ENCODE peak calls at places on chromosomes 1 and 21, in five cellular contexts. L, P, D, Y and Q are unnamed samples.

GRCh38 chr21:33261635-33262034 is 4.5 kb upstream of the IL10RB start:
- DNase-seq in L (no peak), D (no peak), P (no peak), Y (no peak), Q (no peak)

GRCh38 chr1:243910612-243911011 is 60.6 kb upstream of the AKT3 start:
- DNase-seq in Y (no peak), D (no peak), P (no peak), L (no peak), Q (no peak)

GRCh38 chr1:101781437-101781836 is 215.3 kb downstream of the OLFM3 start:
- DNase-seq in Y (no peak), D (no peak), P (no peak), L (no peak), Q (no peak)

GRCh38 chr1:199774433-199775089 is 252.9 kb upstream of the NR5A2 start:
- DNase-seq in D (peak), L (peak), P (no peak), Y (no peak), Q (no peak)

GRCh38 chr1:68233202-68233601 is 879 bp upstream of the WLS start:
- DNase-seq in P (no peak), Y (no peak), L (no peak), D (no peak), Q (no peak)

GRCh38 chr1:76419603-76420002 is 345.1 kb downstream of the ST6GALNAC3 start:
- DNase-seq in D (no peak), P (no peak), L (no peak), Y (no peak), Q (no peak)

GRCh38 chr1:107626075-107626796 is 338.7 kb downstream of the VAV3 start:
- DNase-seq in L (no peak), P (no peak), D (no peak), Y (no peak), Q (no peak)

GRCh38 chr1:21621761-21622436 is 47.3 kb downstream of the RAP1GAP start:
- DNase-seq in P (no peak), Y (no peak), D (no peak), L (no peak), Q (no peak)

GRCh38 chr21:20739421-20739820 is 258.8 kb upstream of the NCAM2 start:
- DNase-seq in P (no peak), Y (no peak), L (no peak), D (no peak), Q (no peak)

GRCh38 chr1:17438977-17439249 is 564 bp downstream of the RCC2 start:
- DNase-seq in L (no peak), P (no peak), Y (no peak), D (no peak), Q (peak)

GRCh38 chr1:111720977-111721670 is 18.1 kb downstream of the INKA2 start:
- DNase-seq in L (no peak), D (no peak), P (no peak), Y (no peak), Q (no peak)

GRCh38 chr1:26478988-26479387 is 6.7 kb downstream of the HMGN2 start:
- DNase-seq in Y (no peak), D (no peak), L (no peak), P (no peak), Q (no peak)

GRCh38 chr1:26476958-26477357 is 4.7 kb downstream of the HMGN2 start:
- DNase-seq in Y (no peak), P (no peak), L (no peak), D (no peak), Q (no peak)

GRCh38 chr1:26475989-26476388 is 3.7 kb downstream of the HMGN2 start:
- DNase-seq in D (no peak), P (no peak), L (no peak), Y (no peak), Q (no peak)

GRCh38 chr1:26478159-26478558 is 5.9 kb downstream of the HMGN2 start:
- DNase-seq in Y (no peak), L (no peak), P (no peak), D (no peak), Q (no peak)

DNA sequence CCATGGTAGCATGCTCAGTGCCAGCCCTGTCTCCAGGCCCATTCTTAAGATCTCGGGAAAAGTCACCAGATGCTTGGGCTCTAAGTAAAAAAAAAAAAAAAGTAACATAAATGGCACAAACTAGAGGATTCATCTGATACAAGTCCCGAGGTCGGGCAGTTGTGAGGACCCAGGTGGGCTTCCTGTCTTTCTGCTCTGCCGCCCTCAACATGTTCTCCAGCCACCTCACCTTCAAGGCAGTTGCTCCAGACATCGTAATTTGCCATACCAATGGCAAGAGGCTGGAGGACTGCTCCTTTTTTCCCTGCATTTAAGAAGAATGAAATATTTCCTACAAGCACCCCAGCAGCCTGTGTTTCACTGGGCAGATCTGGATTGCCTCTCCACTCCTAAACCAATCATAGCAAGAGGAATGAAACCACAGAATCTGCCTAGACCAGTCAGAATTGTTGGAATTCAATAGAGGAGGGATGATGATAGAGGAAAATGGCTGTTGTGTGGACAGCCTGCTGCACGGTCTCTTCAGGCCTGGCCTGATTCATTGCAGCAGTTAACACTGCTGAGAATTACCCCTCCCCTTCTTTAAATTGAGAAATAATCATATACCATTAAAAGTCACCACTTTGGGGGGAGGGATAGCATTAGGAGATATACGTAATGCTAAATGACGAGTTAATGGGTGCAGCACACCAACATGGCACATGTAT is 5.4 kb downstream of the HMGN2 start:
- DNase-seq in Y (no peak), L (no peak), D (no peak), P (no peak), Q (no peak)
- TF ChIP-seq POLR2A in Y (no peak), L (no peak), D (no peak), P (no peak), Q (no peak)

DNA sequence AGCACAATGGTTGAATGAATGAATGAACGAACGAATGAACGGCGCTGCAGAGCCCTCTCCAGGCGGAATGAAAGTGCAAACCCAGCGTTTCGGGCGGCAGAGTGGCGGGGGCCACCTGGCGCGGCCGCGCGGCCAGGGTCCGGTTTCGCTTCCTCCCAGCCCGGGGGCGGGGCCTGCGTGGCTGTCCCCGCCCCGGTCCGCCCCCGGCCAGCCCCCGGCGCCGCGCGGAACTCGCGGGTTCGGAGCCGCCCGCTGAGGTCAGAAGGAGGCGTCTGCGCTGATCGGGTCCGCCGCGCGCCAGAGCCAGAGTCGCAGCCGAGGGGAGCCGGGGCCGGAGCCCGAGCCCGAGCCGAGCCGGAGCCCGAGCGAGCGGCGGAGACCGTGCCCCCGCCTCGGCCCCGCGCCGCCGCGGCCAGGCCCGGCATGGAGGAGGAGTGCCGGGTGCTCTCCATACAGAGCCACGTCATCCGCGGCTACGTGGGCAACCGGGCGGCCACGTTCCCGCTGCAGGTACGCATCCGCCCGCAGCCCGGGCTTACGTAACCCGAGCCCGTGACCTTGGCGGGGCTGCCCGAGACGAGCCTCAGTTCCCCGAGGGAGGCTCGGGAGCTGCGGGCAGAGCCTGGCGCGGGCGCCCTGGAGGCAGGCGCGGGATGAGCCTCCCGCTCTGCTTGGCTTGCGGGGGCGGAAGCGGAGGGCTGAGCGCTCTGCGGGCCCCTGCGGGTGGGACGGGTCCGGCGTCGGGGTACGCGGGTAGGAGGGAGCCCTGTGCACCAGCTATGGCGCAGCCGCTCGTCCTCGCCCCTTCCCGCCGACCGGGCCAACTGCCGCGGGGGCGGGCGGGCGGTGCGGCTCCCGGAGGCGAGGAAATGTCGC is at the start of gene PDXK:
- DNase-seq in Y (peak), P (peak), D (peak), L (peak), Q (peak)
- TF ChIP-seq POLR2A in Y (peak), P (peak), D (peak), L (peak), Q (no peak)

GRCh38 chr1:89633103-89633744 is at the start of gene LRRC8C:
- DNase-seq in Y (peak), D (peak), P (peak), L (no peak), Q (peak)

GRCh38 chr1:89633745-89634625 is 1.1 kb downstream of the LRRC8C start:
- DNase-seq in Y (no peak), D (peak), P (no peak), L (peak), Q (peak)

GRCh38 chr1:89637496-89637895 is 4.6 kb downstream of the LRRC8C start:
- DNase-seq in D (no peak), L (no peak), Y (no peak), P (no peak), Q (no peak)

GRCh38 chr1:89632213-89633102 is 462 bp upstream of the LRRC8C start:
- DNase-seq in D (peak), P (peak), Y (peak), L (peak), Q (peak)

GRCh38 chr1:89635825-89636815 is 3.2 kb downstream of the LRRC8C start:
- DNase-seq in D (peak), Y (no peak), P (no peak), L (peak), Q (no peak)
- TF ChIP-seq POLR2A in D (no peak), Y (no peak), P (no peak), L (peak), Q (no peak)

GRCh38 chr1:89170171-89171066 is 5.4 kb downstream of the GBP7 start:
- DNase-seq in P (no peak), Y (no peak), D (no peak), L (no peak), Q (no peak)

GRCh38 chr1:89167590-89168215 is 8.1 kb downstream of the GBP7 start:
- DNase-seq in D (no peak), P (no peak), L (no peak), Y (no peak), Q (no peak)

GRCh38 chr1:89172468-89173143 is 3.2 kb downstream of the GBP7 start:
- DNase-seq in L (no peak), Y (no peak), P (no peak), D (no peak), Q (no peak)

GRCh38 chr1:89169166-89169565 is 6.6 kb downstream of the GBP7 start:
- DNase-seq in L (no peak), Y (no peak), P (no peak), D (no peak), Q (no peak)

GRCh38 chr1:89171067-89171438 is 4.8 kb downstream of the GBP7 start:
- DNase-seq in D (no peak), P (no peak), L (no peak), Y (no peak), Q (no peak)
- TF ChIP-seq POLR2A in D (no peak), P (no peak), L (no peak), Y (no peak), Q (no peak)

DNA sequence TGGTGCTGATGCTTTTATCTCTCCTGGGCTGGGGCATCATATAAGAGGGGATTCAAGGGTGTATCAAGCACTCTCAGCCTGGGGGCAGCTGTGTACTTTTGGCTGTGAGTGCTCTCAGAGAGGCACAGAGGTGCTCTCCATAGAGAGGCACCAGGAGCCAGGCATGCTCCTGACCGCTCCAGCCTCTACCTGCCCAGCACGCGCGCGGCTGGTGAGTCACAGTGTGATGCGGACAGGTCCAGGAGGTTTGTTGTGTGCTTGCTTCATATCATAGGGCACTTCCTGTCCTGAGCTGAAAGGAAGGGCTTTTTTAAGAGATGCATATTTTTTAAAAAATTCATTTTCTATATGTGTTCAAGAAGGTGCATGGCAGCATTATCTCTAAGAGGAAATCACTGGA is 93.6 kb upstream of the BCAR3 start:
- DNase-seq in P (peak), L (no peak), Y (no peak), D (peak), Q (no peak)
- TF ChIP-seq POLR2A in P (no peak), L (no peak), Y (no peak), D (no peak), Q (no peak)

DNA sequence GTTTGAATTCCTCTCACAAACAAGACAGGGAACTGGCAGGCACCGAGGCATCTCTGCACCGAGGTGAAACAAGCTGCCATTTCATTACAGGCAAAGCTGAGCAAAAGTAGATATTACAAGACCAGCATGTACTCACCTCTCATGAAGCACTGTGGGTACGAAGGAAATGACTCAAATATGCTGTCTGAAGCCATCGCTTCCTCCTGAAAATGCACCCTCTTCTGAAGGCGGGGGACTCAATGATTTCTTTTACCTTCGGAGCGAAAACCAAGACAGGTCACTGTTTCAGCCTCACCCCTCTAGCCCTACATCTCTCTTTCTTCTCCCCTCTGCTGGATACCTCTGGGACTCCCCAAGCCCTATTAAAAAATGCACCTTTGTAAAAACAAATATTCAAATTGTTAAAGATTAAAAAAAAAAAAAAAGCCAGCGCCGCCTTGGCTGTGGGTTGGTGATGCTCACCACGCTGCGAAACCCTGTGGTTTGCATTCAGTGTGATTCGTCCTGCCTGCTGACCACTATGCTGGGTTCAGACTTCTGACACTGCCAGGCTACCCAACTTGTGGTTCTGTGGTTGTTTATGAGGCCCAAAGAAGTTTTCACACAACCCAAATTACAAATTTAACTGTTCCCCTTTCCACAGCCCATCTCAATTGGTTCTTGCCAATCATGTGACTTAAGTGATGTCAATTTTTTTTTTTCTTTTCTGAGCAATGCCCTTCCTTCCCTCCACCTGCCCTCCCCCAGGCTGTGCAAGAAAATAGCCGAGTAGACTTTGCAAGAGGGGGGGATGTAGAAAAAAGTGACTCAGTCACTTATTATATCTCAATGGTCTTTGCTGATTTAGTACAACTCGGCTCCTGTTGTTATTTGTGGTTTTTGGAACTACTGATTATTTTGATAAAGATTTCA is at the start of gene RUNX1:
- DNase-seq in Y (no peak), D (no peak), P (no peak), L (peak), Q (peak)
- TF ChIP-seq POLR2A in Y (no peak), D (no peak), P (no peak), L (no peak), Q (peak)

GRCh38 chr1:228059536-228060457 is 22.7 kb upstream of the ARF1 start:
- DNase-seq in D (peak), Y (peak), P (peak), L (peak), Q (peak)
- TF ChIP-seq POLR2A in D (peak), Y (no peak), P (no peak), L (no peak), Q (no peak)

GRCh38 chr1:219174672-219175564 is 1.2 kb downstream of the LYPLAL1 start:
- DNase-seq in P (no peak), Y (no peak), D (no peak), L (peak), Q (no peak)

GRCh38 chr1:219176168-219176567 is 2.5 kb downstream of the LYPLAL1 start:
- DNase-seq in P (no peak), L (no peak), Y (no peak), D (no peak), Q (no peak)

GRCh38 chr1:219172821-219173220 is 857 bp upstream of the LYPLAL1 start:
- DNase-seq in D (no peak), Y (no peak), L (no peak), P (no peak), Q (no peak)

GRCh38 chr1:219173434-219173757 is 282 bp upstream of the LYPLAL1 start:
- DNase-seq in D (no peak), L (no peak), Y (no peak), P (no peak), Q (no peak)

DNA sequence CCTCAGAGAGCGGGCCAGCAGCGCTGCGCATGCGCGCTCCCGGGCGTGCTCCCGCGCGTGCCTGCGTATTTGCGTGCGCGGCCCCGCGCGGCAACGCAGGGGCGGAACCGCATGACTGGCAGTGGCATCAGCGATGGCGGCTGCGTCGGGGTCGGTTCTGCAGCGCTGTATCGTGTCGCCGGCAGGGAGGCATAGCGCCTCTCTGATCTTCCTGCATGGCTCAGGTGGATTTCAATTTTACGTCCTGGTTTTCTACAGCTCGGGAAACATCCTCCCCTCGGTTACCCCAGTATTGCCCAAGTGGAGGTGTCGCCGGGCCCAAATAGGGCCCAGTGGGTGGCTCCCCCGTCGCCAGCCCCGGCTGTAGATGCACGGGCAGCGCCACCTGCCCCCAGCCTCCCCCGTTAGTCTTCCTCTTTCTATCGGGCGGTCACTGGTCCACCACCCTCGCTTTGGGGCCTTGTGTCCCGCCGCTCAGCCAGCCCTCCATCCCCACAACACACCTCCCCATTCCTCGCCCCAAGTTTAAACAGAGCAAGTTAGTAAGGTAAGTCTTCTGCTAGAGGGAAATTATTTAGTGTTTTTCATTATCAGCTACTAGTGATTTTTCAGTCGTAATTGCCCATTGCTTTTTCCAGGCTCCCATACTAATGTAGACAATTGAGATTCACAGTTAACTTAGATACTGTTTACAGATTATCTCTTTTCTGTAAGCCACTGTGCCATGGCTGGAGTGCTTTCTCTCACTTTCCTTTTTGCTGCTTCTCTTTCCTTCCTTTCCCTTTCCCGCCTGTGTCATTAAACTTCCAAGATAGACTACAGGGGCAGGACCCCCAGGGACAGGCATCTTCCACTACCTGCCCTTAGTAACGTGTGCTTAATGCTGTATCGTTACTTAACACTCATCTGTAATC is at the start of gene LYPLAL1:
- DNase-seq in D (peak), Y (peak), L (peak), P (peak), Q (peak)
- TF ChIP-seq POLR2A in D (peak), Y (peak), L (peak), P (peak), Q (peak)